ENCODE peak calls at places on chromosomes 13 and 19, in four cellular contexts. K is ELF-1, R is aorta, H is fibroblast of the conjunctiva. P is an unnamed sample.

GRCh38 chr19:11673608-11674041 is 65.1 kb downstream of the ZNF823 start:
- DNase-seq in R (peak; percentile 74), K (peak; percentile 69), H (peak; percentile 34), P (no peak)

GRCh38 chr13:22049384-22049783 is 378.5 kb downstream of the FGF9 start:
- DNase-seq in H (no peak), R (no peak), K (no peak), P (no peak)

GRCh38 chr13:49781791-49782190 is 10.7 kb downstream of the KPNA3 start:
- DNase-seq in R (no peak), H (no peak), K (no peak), P (no peak)

GRCh38 chr19:4536798-4537197 is 1.8 kb upstream of the PLIN5 start:
- DNase-seq in H (no peak), R (no peak), K (no peak), P (no peak)

GRCh38 chr19:41691268-41691970 is 3.3 kb upstream of the CEACAM7 start:
- DNase-seq in R (no peak), K (peak; percentile 21), H (no peak), P (peak; percentile 10)

GRCh38 chr19:33864311-33864850 is 67.7 kb downstream of the KCTD15 start:
- DNase-seq in R (no peak), H (no peak), K (no peak), P (no peak)

GRCh38 chr19:46279177-46279576 is 17.7 kb upstream of the HIF3A start:
- DNase-seq in K (peak; percentile 44), R (no peak), H (no peak), P (no peak)

GRCh38 chr13:27644302-27644701 is 22.6 kb downstream of the POLR1D start:
- DNase-seq in H (peak; percentile 49), R (no peak), K (no peak), P (no peak)

GRCh38 chr19:47107201-47107952 is 6.2 kb downstream of the ZC3H4 start:
- DNase-seq in R (no peak), K (no peak), H (no peak), P (peak; percentile 22)

GRCh38 chr13:43307921-43308433 is 284.6 kb downstream of the DNAJC15 start:
- DNase-seq in K (no peak), H (peak; percentile 91), R (peak; percentile 91), P (no peak)

GRCh38 chr19:31648347-31648746 is 299.1 kb upstream of the TSHZ3 start:
- DNase-seq in R (no peak), H (no peak), K (no peak), P (no peak)